ENCODE peak calls at places on chromosomes 13 and 19, in four cellular contexts. Q, G, W and B are unnamed samples.
A peak's percentile ranks its signal among the peaks of the same experiment; 100 is the strongest.

GRCh38 chr13:59747529-59747928 is 416.2 kb downstream of the DIAPH3 start:
- DNase-seq in Q (no peak), G (no peak), W (no peak), B (no peak)

GRCh38 chr13:48006396-48006795 is 5.3 kb upstream of the SUCLA2 start:
- DNase-seq in Q (no peak), G (no peak), W (no peak), B (no peak)

GRCh38 chr19:12983561-12984142 is 11.6 kb upstream of the NFIX start:
- DNase-seq in Q (peak; percentile 81), G (peak; percentile 73), W (peak; percentile 69), B (peak; percentile 69)

GRCh38 chr13:21934309-21934708 is 263.4 kb downstream of the FGF9 start:
- DNase-seq in Q (no peak), G (no peak), W (no peak), B (no peak)

GRCh38 chr19:50333235-50333736 is 4.1 kb upstream of the KCNC3 start:
- DNase-seq in Q (peak; percentile 94), G (peak; percentile 72), W (peak; percentile 94), B (peak; percentile 91)

GRCh38 chr13:106133025-106133424 is 402.4 kb downstream of the EFNB2 start:
- DNase-seq in Q (no peak), G (peak; percentile 77), W (no peak), B (no peak)

GRCh38 chr19:46288896-46289588 is 7.8 kb upstream of the HIF3A start:
- DNase-seq in Q (no peak), G (peak; percentile 97), W (peak; percentile 32), B (no peak)

GRCh38 chr19:4033028-4033956 is 25.8 kb downstream of the PIAS4 start:
- DNase-seq in Q (no peak), G (no peak), W (no peak), B (no peak)

GRCh38 chr19:41657157-41657556 is 30.3 kb upstream of the CEACAM4 start:
- DNase-seq in Q (no peak), G (no peak), W (no peak), B (no peak)

GRCh38 chr13:75872970-75873369 is 236.8 kb downstream of the LMO7 start:
- DNase-seq in Q (no peak), G (no peak), W (no peak), B (no peak)

GRCh38 chr13:75867718-75868117 is 231.6 kb downstream of the LMO7 start:
- DNase-seq in Q (no peak), G (no peak), W (no peak), B (no peak)

GRCh38 chr13:75871059-75871458 is 234.9 kb downstream of the LMO7 start:
- DNase-seq in Q (no peak), G (no peak), W (no peak), B (no peak)

GRCh38 chr13:75869981-75870380 is 233.9 kb downstream of the LMO7 start:
- DNase-seq in Q (no peak), G (no peak), W (no peak), B (no peak)

GRCh38 chr13:75870397-75870801 is 234.3 kb downstream of the LMO7 start:
- DNase-seq in Q (no peak), G (peak; percentile 16), W (no peak), B (no peak)
- TF ChIP-seq CTCF in Q (peak; percentile 68), G (peak; percentile 69), W (peak; percentile 35), B (peak; percentile 37)

GRCh38 chr19:6076675-6077463 is 33.4 kb downstream of the RFX2 start:
- DNase-seq in Q (no peak), G (peak; percentile 79), W (no peak), B (no peak)

GRCh38 chr19:6071840-6072239 is 38.5 kb downstream of the RFX2 start:
- DNase-seq in Q (no peak), G (no peak), W (peak; percentile 5), B (no peak)

GRCh38 chr19:6076291-6076665 is 34.0 kb downstream of the RFX2 start:
- DNase-seq in Q (no peak), G (no peak), W (no peak), B (no peak)

GRCh38 chr19:6074709-6075403 is 35.4 kb downstream of the RFX2 start:
- DNase-seq in Q (no peak), G (no peak), W (no peak), B (no peak)

DNA sequence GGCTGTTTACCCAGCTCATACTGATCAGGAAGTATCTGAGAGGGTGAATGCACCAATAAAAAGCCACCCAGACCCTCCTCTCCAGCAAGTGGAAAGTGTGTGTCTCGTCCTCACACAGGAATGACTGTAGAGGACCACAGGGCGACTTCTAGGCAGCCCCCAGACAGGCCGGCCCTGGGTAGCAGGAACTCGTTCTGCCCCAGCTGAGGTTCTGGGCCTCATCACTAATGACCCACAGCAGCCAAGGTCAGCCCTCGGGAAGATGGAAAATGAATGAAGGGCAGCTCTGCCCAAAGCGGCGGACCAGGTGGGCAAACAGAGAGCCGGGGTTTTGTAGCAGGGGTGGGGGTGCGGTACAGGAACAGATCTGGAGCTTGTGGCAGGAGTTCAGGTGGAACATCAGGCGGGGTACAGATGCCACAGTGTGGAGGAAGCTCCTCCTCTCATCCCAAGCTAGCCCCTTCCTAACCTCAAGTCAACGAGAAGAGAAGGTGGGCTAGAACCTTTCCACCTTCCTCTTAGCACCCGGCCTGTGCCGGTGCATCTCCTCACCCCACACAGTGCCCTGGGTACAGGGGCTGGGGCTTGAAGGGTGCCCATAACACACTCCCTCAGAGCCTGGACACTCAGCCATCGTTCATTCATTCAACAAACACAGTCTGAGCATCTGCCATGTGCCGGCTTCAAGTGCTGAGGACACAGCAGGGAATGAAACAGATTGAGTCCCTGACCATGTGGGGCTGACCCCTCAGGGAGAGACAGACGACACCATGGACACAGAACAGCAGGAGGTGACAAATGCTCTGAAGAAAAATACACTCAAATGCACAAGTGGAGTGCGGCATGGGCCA is 36.2 kb downstream of the RFX2 start:
- DNase-seq in Q (no peak), G (no peak), W (no peak), B (no peak)
- TF ChIP-seq CTCF in Q (no peak), G (no peak), W (no peak), B (no peak)

DNA sequence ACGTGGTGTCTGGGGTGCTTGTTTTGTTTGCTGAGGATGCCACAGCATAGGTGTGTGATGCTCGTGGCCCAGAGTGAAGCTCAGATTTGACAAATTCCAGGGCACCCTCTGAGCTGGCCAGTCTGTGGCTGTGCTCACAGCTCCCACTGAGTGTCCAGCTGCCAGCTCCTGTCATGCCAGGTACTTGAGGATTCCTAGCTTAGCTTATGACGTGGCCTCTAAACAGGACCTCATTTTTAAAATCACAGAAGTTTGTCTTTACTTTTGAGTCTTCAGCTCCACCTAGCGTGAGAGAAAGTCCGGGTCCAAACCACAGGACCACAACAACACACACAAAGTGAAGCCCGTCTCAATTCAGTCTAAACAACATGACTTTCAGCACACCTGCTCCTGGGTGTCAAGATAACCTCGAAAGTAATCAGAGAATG is 117.3 kb downstream of the RAB20 start:
- DNase-seq in Q (no peak), G (peak; percentile 49), W (no peak), B (no peak)
- TF ChIP-seq CTCF in Q (no peak), G (peak; percentile 11), W (no peak), B (no peak)

DNA sequence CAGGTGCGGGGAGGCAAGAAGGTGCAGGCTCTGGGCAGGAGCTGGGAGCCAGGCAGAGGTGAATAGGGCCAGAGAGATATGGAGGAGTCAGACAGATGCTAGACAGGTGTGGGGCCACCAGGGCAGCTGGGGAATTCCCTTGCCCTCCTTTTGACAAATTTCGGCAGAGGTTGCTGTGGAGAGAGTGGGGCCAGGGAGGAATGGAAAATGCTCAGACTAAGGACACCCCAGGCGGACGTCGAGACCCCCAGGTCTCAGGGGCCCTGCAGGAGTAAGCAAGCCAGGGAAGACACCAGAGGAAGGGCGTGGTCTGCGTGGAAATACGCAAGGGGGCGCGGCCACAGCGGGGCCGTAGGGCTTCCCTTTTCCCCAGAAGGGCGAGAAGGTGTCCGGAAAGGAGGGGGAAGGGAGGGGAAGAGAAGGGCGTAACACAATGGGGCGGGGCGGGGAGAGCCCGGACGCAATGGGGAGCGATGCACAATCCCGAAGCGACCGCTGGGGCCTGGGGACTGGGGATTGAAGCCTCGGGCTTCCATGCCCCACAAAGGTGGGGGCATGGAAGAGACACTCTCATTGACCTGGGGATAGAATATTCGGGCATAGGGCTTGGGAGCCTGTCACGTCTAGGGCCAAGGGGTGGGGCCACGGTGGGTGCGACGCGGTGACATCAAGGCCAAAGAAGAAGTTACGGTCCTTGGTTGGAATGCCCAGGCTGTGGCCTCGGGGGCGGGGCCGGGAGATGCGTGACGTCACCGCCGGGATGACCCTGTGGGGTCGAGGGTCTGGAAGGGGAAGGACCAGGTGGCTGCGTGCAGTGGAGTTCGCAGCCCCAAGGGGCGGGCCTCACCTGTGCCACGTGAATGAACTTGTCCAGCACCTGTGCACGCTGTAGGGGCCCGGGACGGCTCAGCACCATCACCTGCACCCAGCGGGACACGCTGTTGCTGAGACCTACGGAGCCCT is 8.2 kb downstream of the RASGRP4 start:
- DNase-seq in Q (peak; percentile 93), G (no peak), W (peak; percentile 77), B (no peak)
- TF ChIP-seq CTCF in Q (no peak), G (no peak), W (no peak), B (no peak)

DNA sequence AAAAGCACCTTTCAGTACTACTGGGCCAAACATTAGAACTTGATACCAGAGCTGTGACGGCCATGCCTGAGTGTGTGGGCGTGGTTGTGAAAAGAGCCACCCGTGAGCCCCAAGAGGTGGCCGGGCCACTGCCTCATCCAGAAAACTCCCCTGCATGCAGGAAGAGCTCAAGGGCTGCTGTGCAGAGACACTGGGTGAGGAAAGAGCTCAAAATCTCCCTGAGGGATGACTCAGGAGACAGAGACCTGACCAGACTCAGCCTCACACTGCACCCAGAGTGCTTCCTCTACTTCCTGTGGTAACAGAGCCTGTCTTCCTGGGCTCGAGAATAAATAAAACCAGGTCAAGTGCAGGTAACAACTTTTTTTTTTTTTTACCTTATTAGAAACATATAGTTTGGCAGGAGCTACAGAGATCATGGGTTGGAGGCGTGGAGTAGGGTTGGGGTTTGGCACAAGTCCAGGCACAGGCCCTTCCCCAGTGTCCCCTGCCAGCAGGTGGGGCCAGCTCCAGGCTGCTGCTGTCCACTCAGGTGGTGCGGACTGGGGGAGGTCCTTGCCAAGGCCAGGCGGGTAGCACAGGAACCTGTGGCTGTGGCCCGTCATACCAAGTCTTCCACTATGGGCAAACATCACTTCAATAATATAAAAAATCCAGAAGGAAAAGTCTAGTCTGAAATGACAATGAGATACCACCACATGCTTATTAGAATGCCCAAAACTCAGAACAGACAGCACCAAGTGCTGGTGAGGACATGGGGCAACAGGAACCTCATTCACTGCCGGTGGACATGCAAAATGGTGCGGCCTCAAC is 25.5 kb downstream of the ELL start:
- DNase-seq in Q (no peak), G (peak; percentile 62), W (peak; percentile 68), B (no peak)
- TF ChIP-seq CTCF in Q (no peak), G (no peak), W (no peak), B (no peak)

DNA sequence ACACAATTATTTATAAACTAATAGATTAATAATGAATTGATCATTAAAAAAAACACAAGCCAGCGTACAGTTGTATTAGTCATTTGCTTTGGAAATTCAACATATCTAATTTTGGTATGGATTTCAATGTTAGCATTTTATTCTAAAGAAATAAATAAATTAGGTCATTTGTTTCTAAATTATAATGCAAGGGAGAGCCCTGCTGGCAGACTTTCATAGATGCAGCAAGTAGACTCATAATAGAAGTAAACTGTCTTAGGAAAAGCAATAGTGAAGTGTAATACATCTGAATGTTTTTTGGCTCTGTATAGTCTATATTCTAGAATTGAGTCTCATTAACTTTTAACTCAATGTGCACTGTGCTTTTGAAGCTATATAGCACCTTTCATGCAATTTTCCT is 982.4 kb upstream of the MIR17HG start:
- DNase-seq in Q (no peak), G (no peak), W (no peak), B (no peak)
- TF ChIP-seq CTCF in Q (no peak), G (peak; percentile 6), W (no peak), B (no peak)

GRCh38 chr13:108086678-108087077 is 128.7 kb downstream of the LIG4 start:
- DNase-seq in Q (peak; percentile 29), G (no peak), W (no peak), B (no peak)
- TF ChIP-seq CTCF in Q (no peak), G (no peak), W (no peak), B (peak; percentile 29)